ENCODE peak calls at places on chromosomes 13 and 19, in eight cellular contexts. V, S, J, U, E, Z, Y and I are unnamed samples.
A peak's percentile ranks its signal among the peaks of the same experiment; 100 is the strongest.

GRCh38 chr19:38524369-38524768 is 90.9 kb downstream of the RYR1 start:
- DNase-seq in V (no peak), S (no peak), J (no peak), U (no peak), E (no peak), Z (no peak), Y (no peak), I (no peak)

GRCh38 chr19:44643605-44644390 is at the start of gene PVR:
- DNase-seq in V (peak; percentile 71), S (peak; percentile 92), J (peak; percentile 83), U (no peak), E (peak; percentile 93), Z (peak; percentile 92), Y (peak; percentile 46), I (peak; percentile 79)

GRCh38 chr19:35777961-35778360 is 2.6 kb downstream of the ARHGAP33 start:
- DNase-seq in V (no peak), S (no peak), J (no peak), U (no peak), E (no peak), Z (no peak), Y (no peak), I (no peak)

GRCh38 chr19:56727731-56728130 is 56.2 kb upstream of the ZNF835 start:
- DNase-seq in V (no peak), S (no peak), J (no peak), U (no peak), E (no peak), Z (no peak), Y (no peak), I (no peak)

GRCh38 chr13:48446454-48446853 is 33.5 kb upstream of the LPAR6 start:
- DNase-seq in V (no peak), S (no peak), J (no peak), U (no peak), E (no peak), Z (no peak), Y (no peak), I (no peak)

GRCh38 chr19:17402982-17403855 is 2.2 kb downstream of the BST2 start:
- DNase-seq in V (no peak), S (peak; percentile 93), J (peak; percentile 57), U (no peak), E (peak; percentile 54), Z (no peak), Y (no peak), I (no peak)

GRCh38 chr13:100274942-100275506 is 186.1 kb downstream of the PCCA start:
- DNase-seq in V (no peak), S (peak; percentile 27), J (no peak), U (no peak), E (no peak), Z (no peak), Y (no peak), I (no peak)

GRCh38 chr13:79904581-79904980 is 423.6 kb downstream of the NDFIP2 start:
- DNase-seq in V (no peak), S (no peak), J (no peak), U (no peak), E (no peak), Z (no peak), Y (no peak), I (no peak)

GRCh38 chr19:13150919-13151604 is 851 bp downstream of the IER2 start:
- DNase-seq in V (peak; percentile 48), S (no peak), J (no peak), U (no peak), E (peak; percentile 35), Z (no peak), Y (no peak), I (no peak)

GRCh38 chr19:49016067-49016839 is 638 bp downstream of the LHB start:
- DNase-seq in V (no peak), S (no peak), J (no peak), U (no peak), E (no peak), Z (no peak), Y (no peak), I (no peak)

GRCh38 chr13:101570410-101570809 is 117.9 kb downstream of the ITGBL1 start:
- DNase-seq in V (no peak), S (no peak), J (no peak), U (no peak), E (no peak), Z (no peak), Y (no peak), I (no peak)

GRCh38 chr19:24002256-24002945 is 84.6 kb upstream of the ZNF254 start:
- DNase-seq in V (no peak), S (no peak), J (no peak), U (no peak), E (no peak), Z (no peak), Y (no peak), I (no peak)